ENCODE peak calls at places on chromosomes 1 and 21, in four cellular contexts. One of them, this sample, is unnamed.

GRCh38 chr21:33067457-33067856 is 2.5 kb upstream of the OLIG1 start:
- DNase-seq in RWPE1: no peak
- DNase-seq in pancreas: no peak
- DNase-seq in CD4-positive, alpha-beta memory T cell: no peak
- DNase-seq in this sample: no peak

GRCh38 chr1:177219458-177220390 is 49.0 kb downstream of the BRINP2 start:
- DNase-seq in pancreas: no peak
- DNase-seq in RWPE1: peak
- DNase-seq in CD4-positive, alpha-beta memory T cell: no peak
- DNase-seq in this sample: no peak

GRCh38 chr1:203996126-203996525 is 76.8 kb upstream of the SOX13 start:
- DNase-seq in pancreas: no peak
- DNase-seq in RWPE1: no peak
- DNase-seq in CD4-positive, alpha-beta memory T cell: no peak
- DNase-seq in this sample: peak

GRCh38 chr1:238088891-238089290 is 198.2 kb upstream of the ZP4 start:
- DNase-seq in CD4-positive, alpha-beta memory T cell: no peak
- DNase-seq in pancreas: no peak
- DNase-seq in RWPE1: peak
- DNase-seq in this sample: no peak

GRCh38 chr1:183480971-183481431 is 8.7 kb downstream of the SMG7 start:
- DNase-seq in pancreas: no peak
- DNase-seq in RWPE1: no peak
- DNase-seq in CD4-positive, alpha-beta memory T cell: no peak
- DNase-seq in this sample: no peak

GRCh38 chr21:25561668-25562641 is 45.3 kb downstream of the MRPL39 start:
- DNase-seq in pancreas: peak
- DNase-seq in CD4-positive, alpha-beta memory T cell: peak
- DNase-seq in RWPE1: peak
- DNase-seq in this sample: peak

GRCh38 chr1:245577396-245578157 is 422.8 kb downstream of the KIF26B start:
- DNase-seq in CD4-positive, alpha-beta memory T cell: no peak
- DNase-seq in RWPE1: no peak
- DNase-seq in pancreas: no peak
- DNase-seq in this sample: no peak

GRCh38 chr21:31614705-31615104 is 44.8 kb upstream of the SOD1 start:
- DNase-seq in pancreas: no peak
- DNase-seq in RWPE1: no peak
- DNase-seq in CD4-positive, alpha-beta memory T cell: no peak
- DNase-seq in this sample: no peak

GRCh38 chr1:78884685-78885452 is 121.7 kb downstream of the ADGRL4 start:
- DNase-seq in RWPE1: no peak
- DNase-seq in pancreas: no peak
- DNase-seq in CD4-positive, alpha-beta memory T cell: no peak
- DNase-seq in this sample: no peak

GRCh38 chr21:34611528-34611927 is 3.4 kb downstream of the RCAN1 start:
- DNase-seq in pancreas: no peak
- DNase-seq in RWPE1: no peak
- DNase-seq in CD4-positive, alpha-beta memory T cell: no peak
- DNase-seq in this sample: no peak

GRCh38 chr1:46547481-46548383 is 3.7 kb downstream of the KNCN start:
- DNase-seq in pancreas: peak
- DNase-seq in RWPE1: peak
- DNase-seq in CD4-positive, alpha-beta memory T cell: peak
- DNase-seq in this sample: no peak

GRCh38 chr1:145926706-145927072 is 595 bp downstream of the RBM8A start:
- DNase-seq in RWPE1: no peak
- DNase-seq in CD4-positive, alpha-beta memory T cell: no peak
- DNase-seq in pancreas: no peak
- DNase-seq in this sample: no peak

GRCh38 chr1:36890776-36891175 is 143.5 kb downstream of the GRIK3 start:
- DNase-seq in RWPE1: no peak
- DNase-seq in pancreas: no peak
- DNase-seq in CD4-positive, alpha-beta memory T cell: no peak
- DNase-seq in this sample: no peak

GRCh38 chr1:40107290-40107959 is 10.4 kb upstream of the PPT1 start:
- DNase-seq in RWPE1: peak
- DNase-seq in pancreas: no peak
- DNase-seq in CD4-positive, alpha-beta memory T cell: no peak
- DNase-seq in this sample: no peak

GRCh38 chr1:41340655-41341364 is 20.4 kb upstream of the FOXO6 start:
- DNase-seq in RWPE1: no peak
- DNase-seq in CD4-positive, alpha-beta memory T cell: no peak
- DNase-seq in pancreas: no peak
- DNase-seq in this sample: no peak

GRCh38 chr1:246428542-246429308 is 78.4 kb downstream of the SMYD3 start:
- DNase-seq in CD4-positive, alpha-beta memory T cell: no peak
- DNase-seq in RWPE1: no peak
- DNase-seq in pancreas: no peak
- DNase-seq in this sample: no peak

GRCh38 chr1:6419803-6420593 is at the start of gene HES2:
- DNase-seq in RWPE1: peak
- DNase-seq in CD4-positive, alpha-beta memory T cell: no peak
- DNase-seq in pancreas: peak
- DNase-seq in this sample: no peak

GRCh38 chr1:47508900-47509488 is 71.2 kb downstream of the FOXD2 start:
- DNase-seq in RWPE1: no peak
- DNase-seq in pancreas: no peak
- DNase-seq in CD4-positive, alpha-beta memory T cell: no peak
- DNase-seq in this sample: no peak

GRCh38 chr1:169894424-169895145 is 889 bp upstream of the SCYL3 start:
- DNase-seq in RWPE1: no peak
- DNase-seq in pancreas: no peak
- DNase-seq in CD4-positive, alpha-beta memory T cell: no peak
- DNase-seq in this sample: no peak

GRCh38 chr21:15004721-15005370 is 60.0 kb downstream of the NRIP1 start:
- DNase-seq in CD4-positive, alpha-beta memory T cell: no peak
- DNase-seq in RWPE1: no peak
- DNase-seq in pancreas: no peak
- DNase-seq in this sample: no peak

GRCh38 chr21:45891388-45892155 is 90.0 kb upstream of the COL6A1 start:
- DNase-seq in pancreas: peak
- DNase-seq in CD4-positive, alpha-beta memory T cell: no peak
- DNase-seq in RWPE1: no peak
- DNase-seq in this sample: no peak

GRCh38 chr21:34994646-34995631 is 54.2 kb downstream of the RUNX1 start:
- DNase-seq in CD4-positive, alpha-beta memory T cell: no peak
- DNase-seq in RWPE1: no peak
- DNase-seq in pancreas: no peak
- DNase-seq in this sample: no peak

GRCh38 chr1:101337968-101338367 is 101.1 kb downstream of the S1PR1 start:
- DNase-seq in RWPE1: no peak
- DNase-seq in pancreas: no peak
- DNase-seq in CD4-positive, alpha-beta memory T cell: no peak
- DNase-seq in this sample: no peak

GRCh38 chr1:3735683-3736070 is 16.6 kb upstream of the CCDC27 start:
- DNase-seq in RWPE1: no peak
- DNase-seq in CD4-positive, alpha-beta memory T cell: no peak
- DNase-seq in pancreas: peak
- DNase-seq in this sample: no peak

GRCh38 chr1:214660900-214661299 is 57.9 kb downstream of the CENPF start:
- DNase-seq in CD4-positive, alpha-beta memory T cell: no peak
- DNase-seq in pancreas: no peak
- DNase-seq in RWPE1: no peak
- DNase-seq in this sample: peak

GRCh38 chr1:35437200-35437599 is 120.0 kb downstream of the KIAA0319L start:
- DNase-seq in RWPE1: no peak
- DNase-seq in pancreas: no peak
- DNase-seq in CD4-positive, alpha-beta memory T cell: no peak
- DNase-seq in this sample: no peak

GRCh38 chr1:201426395-201427310 is 5.1 kb upstream of the TNNI1 start:
- DNase-seq in RWPE1: no peak
- DNase-seq in CD4-positive, alpha-beta memory T cell: no peak
- DNase-seq in pancreas: no peak
- DNase-seq in this sample: no peak

GRCh38 chr1:41419584-41420295 is 58.5 kb downstream of the FOXO6 start:
- DNase-seq in RWPE1: no peak
- DNase-seq in CD4-positive, alpha-beta memory T cell: no peak
- DNase-seq in pancreas: no peak
- DNase-seq in this sample: no peak

GRCh38 chr1:147414505-147415163 is 126.7 kb upstream of the BCL9 start:
- DNase-seq in pancreas: no peak
- DNase-seq in CD4-positive, alpha-beta memory T cell: no peak
- DNase-seq in RWPE1: no peak
- DNase-seq in this sample: no peak

GRCh38 chr1:211305044-211305443 is 21.6 kb upstream of the TRAF5 start:
- DNase-seq in RWPE1: no peak
- DNase-seq in CD4-positive, alpha-beta memory T cell: no peak
- DNase-seq in pancreas: no peak
- DNase-seq in this sample: no peak

GRCh38 chr1:116754203-116754977 is at the start of gene CD2:
- DNase-seq in RWPE1: no peak
- DNase-seq in pancreas: no peak
- DNase-seq in CD4-positive, alpha-beta memory T cell: peak
- DNase-seq in this sample: no peak

GRCh38 chr21:27590271-27590670 is 623.4 kb upstream of the ADAMTS5 start:
- DNase-seq in RWPE1: no peak
- DNase-seq in pancreas: no peak
- DNase-seq in CD4-positive, alpha-beta memory T cell: no peak
- DNase-seq in this sample: no peak

GRCh38 chr1:247331172-247331525 is 518 bp downstream of the ZNF496 start:
- DNase-seq in RWPE1: peak
- DNase-seq in CD4-positive, alpha-beta memory T cell: peak
- DNase-seq in pancreas: peak
- DNase-seq in this sample: no peak

GRCh38 chr21:46411691-46412090 is 47.0 kb upstream of the DIP2A start:
- DNase-seq in CD4-positive, alpha-beta memory T cell: no peak
- DNase-seq in RWPE1: no peak
- DNase-seq in pancreas: peak
- DNase-seq in this sample: no peak

GRCh38 chr1:35708179-35708891 is 10.3 kb downstream of the C1orf216 start:
- DNase-seq in CD4-positive, alpha-beta memory T cell: no peak
- DNase-seq in RWPE1: no peak
- DNase-seq in pancreas: no peak
- DNase-seq in this sample: no peak

GRCh38 chr1:226882631-226883409 is 12.4 kb downstream of the PSEN2 start:
- DNase-seq in CD4-positive, alpha-beta memory T cell: peak
- DNase-seq in RWPE1: no peak
- DNase-seq in pancreas: no peak
- DNase-seq in this sample: no peak

GRCh38 chr21:16085436-16085835 is 355.7 kb downstream of the USP25 start:
- DNase-seq in CD4-positive, alpha-beta memory T cell: no peak
- DNase-seq in RWPE1: no peak
- DNase-seq in pancreas: no peak
- DNase-seq in this sample: no peak

GRCh38 chr21:16088121-16088520 is 358.3 kb downstream of the USP25 start:
- DNase-seq in CD4-positive, alpha-beta memory T cell: no peak
- DNase-seq in RWPE1: no peak
- DNase-seq in pancreas: no peak
- DNase-seq in this sample: no peak

GRCh38 chr21:16086121-16086520 is 356.3 kb downstream of the USP25 start:
- DNase-seq in RWPE1: no peak
- DNase-seq in pancreas: no peak
- DNase-seq in CD4-positive, alpha-beta memory T cell: no peak
- DNase-seq in this sample: no peak

GRCh38 chr21:16087523-16087922 is 357.7 kb downstream of the USP25 start:
- DNase-seq in CD4-positive, alpha-beta memory T cell: no peak
- DNase-seq in RWPE1: no peak
- DNase-seq in pancreas: no peak
- DNase-seq in this sample: no peak

DNA sequence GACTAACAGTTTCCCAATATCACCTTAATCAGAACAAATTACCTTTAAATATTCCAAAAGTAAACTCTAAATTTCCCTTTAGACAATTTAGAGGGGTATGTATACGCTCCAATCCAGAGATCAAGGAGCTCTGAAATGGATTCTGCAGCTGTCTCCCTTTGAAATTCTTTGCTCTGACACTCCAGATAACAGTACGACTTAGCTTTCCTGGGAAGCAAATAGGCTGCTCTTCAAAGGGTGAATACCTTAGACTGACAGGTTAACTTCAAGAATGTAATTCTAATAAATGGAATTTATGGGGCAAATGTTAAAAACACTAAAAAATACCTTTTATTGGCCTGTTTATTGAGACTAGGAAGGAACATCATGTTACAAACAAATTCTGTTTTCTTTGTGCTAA is 357.2 kb downstream of the USP25 start:
- DNase-seq in CD4-positive, alpha-beta memory T cell: no peak
- DNase-seq in pancreas: no peak
- DNase-seq in RWPE1: no peak
- DNase-seq in this sample: no peak
- H3K27ac ChIP-seq in CD4-positive, alpha-beta memory T cell: no peak
- H3K27ac ChIP-seq in pancreas: no peak
- H3K27ac ChIP-seq in RWPE1: no peak
- H3K27ac ChIP-seq in this sample: peak

GRCh38 chr1:111450185-111450584 is 921 bp downstream of the ATP5PB start:
- DNase-seq in pancreas: no peak
- DNase-seq in RWPE1: no peak
- DNase-seq in CD4-positive, alpha-beta memory T cell: no peak
- DNase-seq in this sample: no peak
- H3K27ac ChIP-seq in pancreas: no peak
- H3K27ac ChIP-seq in RWPE1: no peak
- H3K27ac ChIP-seq in CD4-positive, alpha-beta memory T cell: peak
- H3K27ac ChIP-seq in this sample: no peak

GRCh38 chr1:231508941-231509340 is 19.5 kb upstream of the TSNAX start:
- DNase-seq in CD4-positive, alpha-beta memory T cell: no peak
- DNase-seq in RWPE1: no peak
- DNase-seq in pancreas: no peak
- DNase-seq in this sample: no peak
- H3K27ac ChIP-seq in CD4-positive, alpha-beta memory T cell: no peak
- H3K27ac ChIP-seq in RWPE1: no peak
- H3K27ac ChIP-seq in pancreas: no peak
- H3K27ac ChIP-seq in this sample: no peak

GRCh38 chr1:225655509-225656258 is 2.8 kb upstream of the ENAH start:
- DNase-seq in CD4-positive, alpha-beta memory T cell: no peak
- DNase-seq in RWPE1: peak
- DNase-seq in pancreas: no peak
- DNase-seq in this sample: peak

GRCh38 chr1:225660544-225660946 is 7.6 kb upstream of the ENAH start:
- DNase-seq in pancreas: no peak
- DNase-seq in RWPE1: no peak
- DNase-seq in CD4-positive, alpha-beta memory T cell: no peak
- DNase-seq in this sample: no peak

GRCh38 chr1:225654688-225655508 is 2.0 kb upstream of the ENAH start:
- DNase-seq in CD4-positive, alpha-beta memory T cell: no peak
- DNase-seq in pancreas: no peak
- DNase-seq in RWPE1: no peak
- DNase-seq in this sample: no peak

GRCh38 chr1:225658041-225658440 is 5.1 kb upstream of the ENAH start:
- DNase-seq in RWPE1: no peak
- DNase-seq in CD4-positive, alpha-beta memory T cell: no peak
- DNase-seq in pancreas: no peak
- DNase-seq in this sample: no peak

DNA sequence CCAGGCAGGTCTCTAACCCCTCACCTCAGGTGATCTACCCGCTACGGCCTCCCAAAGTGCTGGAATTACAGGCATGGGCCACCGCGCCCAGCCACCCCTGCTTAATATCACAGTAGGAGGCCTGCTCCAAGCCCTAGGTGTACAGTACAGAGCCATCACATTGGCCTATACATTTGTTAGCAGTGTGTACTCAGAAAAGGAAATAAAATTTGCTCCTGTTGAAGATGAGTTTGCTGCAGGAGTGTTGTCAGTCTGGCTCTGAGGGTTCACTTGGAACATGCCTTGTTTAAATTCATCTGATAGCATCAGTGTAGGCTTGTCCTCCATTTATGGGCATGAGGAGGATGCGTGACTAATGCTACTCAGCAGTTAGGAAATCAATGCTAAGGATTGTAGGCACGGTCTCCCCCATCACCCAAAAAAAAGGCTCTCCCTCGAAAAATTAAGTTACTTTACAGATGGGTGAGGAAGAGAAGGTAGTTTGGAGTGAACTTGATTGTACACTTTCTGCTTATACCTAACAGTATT is 4.6 kb upstream of the ENAH start:
- DNase-seq in pancreas: no peak
- DNase-seq in RWPE1: peak
- DNase-seq in CD4-positive, alpha-beta memory T cell: no peak
- DNase-seq in this sample: no peak
- H3K27ac ChIP-seq in pancreas: no peak
- H3K27ac ChIP-seq in RWPE1: peak
- H3K27ac ChIP-seq in CD4-positive, alpha-beta memory T cell: no peak
- H3K27ac ChIP-seq in this sample: no peak

This sample was measured in substantia nigra.